ENCODE peak calls at places on chromosomes 12 and 14, in four cellular contexts. C is HepG2; V is CD4-positive, alpha-beta memory T cell; R is A549. X is an unnamed sample.
A peak's percentile ranks its signal among the peaks of the same experiment; 100 is the strongest.

GRCh38 chr12:110310754-110311153 is 29.7 kb downstream of the ATP2A2 start:
- DNase-seq in C (no peak), V (no peak), R (no peak), X (no peak)

GRCh38 chr14:56057071-56057865 is 60.9 kb upstream of the PELI2 start:
- DNase-seq in C (no peak), V (no peak), R (no peak), X (no peak)

GRCh38 chr12:12032260-12032761 is 38.4 kb upstream of the BCL2L14 start:
- DNase-seq in C (no peak), V (no peak), R (no peak), X (no peak)

GRCh38 chr14:69363055-69363454 is 35.0 kb downstream of the ERH start:
- DNase-seq in C (peak; percentile 6), V (no peak), R (no peak), X (peak; percentile 18)

GRCh38 chr12:78470354-78471195 is 394.0 kb upstream of the SYT1 start:
- DNase-seq in C (peak; percentile 27), V (no peak), R (peak; percentile 6), X (no peak)

GRCh38 chr12:643478-644292 is 19.6 kb downstream of the NINJ2 start:
- DNase-seq in C (no peak), V (no peak), R (no peak), X (no peak)

GRCh38 chr14:57845802-57846531 is 19.9 kb downstream of the SLC35F4 start:
- DNase-seq in C (no peak), V (no peak), R (no peak), X (no peak)

GRCh38 chr12:78392918-78393317 is 471.7 kb upstream of the SYT1 start:
- DNase-seq in C (no peak), V (no peak), R (no peak), X (no peak)

GRCh38 chr12:62697893-62698292 is 231.3 kb downstream of the MON2 start:
- DNase-seq in C (no peak), V (no peak), R (no peak), X (no peak)

GRCh38 chr12:54287316-54288157 is 7.0 kb downstream of the HNRNPA1 start:
- DNase-seq in C (no peak), V (no peak), R (no peak), X (no peak)

GRCh38 chr14:104296388-104297312 is 158.3 kb downstream of the KIF26A start:
- DNase-seq in C (no peak), V (no peak), R (no peak), X (no peak)

GRCh38 chr12:62758216-62758615 is 176.7 kb downstream of the PPM1H start:
- DNase-seq in C (no peak), V (no peak), R (no peak), X (no peak)

GRCh38 chr14:64363265-64363840 is 24.8 kb upstream of the MTHFD1 start:
- DNase-seq in C (no peak), V (no peak), R (no peak), X (no peak)

GRCh38 chr12:32418903-32419519 is 19.7 kb downstream of the FGD4 start:
- DNase-seq in C (no peak), V (no peak), R (no peak), X (no peak)

DNA sequence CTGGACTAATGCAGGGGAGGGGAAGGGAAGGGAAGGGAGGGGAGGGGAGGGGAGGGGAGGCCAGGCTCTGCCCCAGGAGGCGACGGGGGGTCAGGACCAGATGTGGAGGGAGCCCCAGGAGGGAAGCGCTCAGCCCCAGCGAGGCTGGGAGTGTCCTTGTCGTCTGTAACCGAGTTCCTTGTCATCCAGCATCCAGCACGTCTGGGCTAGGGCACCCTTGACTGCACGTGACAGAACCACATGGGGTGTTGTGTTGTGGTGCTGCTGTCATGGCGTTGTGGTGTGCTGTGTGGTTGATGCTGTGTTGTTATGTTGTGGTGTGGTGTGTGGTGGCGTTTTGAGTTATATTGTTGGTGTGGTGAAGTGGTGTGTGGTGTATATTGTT is 28.4 kb upstream of the SFSWAP start:
- DNase-seq in C (no peak), V (peak; percentile 7), R (no peak), X (no peak)
- H3K4me3 ChIP-seq in C (no peak overlapping the region), V (no peak overlapping the region), R (no peak overlapping the region), X (no peak overlapping the region)

DNA sequence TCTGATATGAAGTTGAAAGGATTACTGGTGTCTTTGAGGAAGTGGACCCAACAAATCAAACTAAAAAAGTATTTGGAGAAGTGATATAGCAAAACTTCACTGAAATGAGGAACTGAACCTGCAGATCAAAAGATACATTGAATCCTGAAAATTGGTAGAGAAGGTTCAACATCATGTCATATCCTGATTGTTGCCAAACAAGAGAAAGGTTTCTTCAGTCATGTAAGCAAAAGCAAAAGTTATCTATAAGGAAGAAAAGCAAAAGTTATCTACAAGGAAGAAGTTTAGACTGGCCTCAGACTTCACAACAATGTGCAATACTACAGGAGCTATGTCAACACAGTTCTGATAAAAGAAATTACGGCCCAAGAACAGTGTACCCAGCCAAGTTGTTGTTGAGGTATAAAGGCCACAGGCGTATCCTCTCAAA is 142.7 kb downstream of the RAD51B start:
- DNase-seq in C (no peak), V (no peak), R (no peak), X (no peak)
- H3K27ac ChIP-seq in C (no peak overlapping the region), V (no peak overlapping the region), R (peak overlapping the region; percentile 11), X (no peak overlapping the region)

GRCh38 chr12:68785823-68786222 is 22.2 kb upstream of the MDM2 start:
- DNase-seq in C (peak; percentile 36), V (no peak), R (no peak), X (no peak)
- H3K4me1 ChIP-seq in C (peaks cover 86% of the 10 kb centered on the region), V (no peaks in the 10 kb centered on the region), R (peaks cover 31% of the 10 kb centered on the region), X (no peaks in the 10 kb centered on the region)

DNA sequence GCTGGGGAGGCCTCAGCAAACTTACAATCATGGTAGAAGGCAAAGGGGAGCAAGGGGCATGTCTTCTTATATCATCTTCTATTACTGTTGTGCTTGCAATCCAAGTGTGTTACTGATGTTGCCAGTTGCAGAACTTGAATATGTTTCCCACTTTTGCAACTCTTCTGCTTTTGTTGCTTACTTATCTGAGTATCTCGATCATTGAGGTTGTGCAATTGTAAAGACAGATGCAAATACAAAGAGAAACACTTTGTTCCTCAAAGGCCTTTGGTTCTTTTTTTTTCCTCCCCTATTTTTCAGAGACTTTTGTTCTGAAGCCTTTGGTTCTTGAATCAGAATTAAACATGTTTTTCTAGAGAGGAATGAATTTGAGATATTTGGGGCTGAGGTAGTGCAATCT is 3.7 kb upstream of the COX8C start:
- DNase-seq in C (no peak), V (no peak), R (no peak), X (no peak)
- H3K4me3 ChIP-seq in C (no peak overlapping the region), V (no peak overlapping the region), R (no peak overlapping the region), X (no peak overlapping the region)

GRCh38 chr12:98344630-98345029 is 170.8 kb upstream of the TMPO start:
- DNase-seq in C (no peak), V (no peak), R (no peak), X (no peak)

GRCh38 chr12:98341021-98341420 is 174.4 kb upstream of the TMPO start:
- DNase-seq in C (no peak), V (no peak), R (no peak), X (no peak)

GRCh38 chr12:98344034-98344565 is 171.3 kb upstream of the TMPO start:
- DNase-seq in C (no peak), V (no peak), R (no peak), X (no peak)

GRCh38 chr12:98343002-98343567 is 172.3 kb upstream of the TMPO start:
- DNase-seq in C (no peak), V (no peak), R (no peak), X (no peak)

DNA sequence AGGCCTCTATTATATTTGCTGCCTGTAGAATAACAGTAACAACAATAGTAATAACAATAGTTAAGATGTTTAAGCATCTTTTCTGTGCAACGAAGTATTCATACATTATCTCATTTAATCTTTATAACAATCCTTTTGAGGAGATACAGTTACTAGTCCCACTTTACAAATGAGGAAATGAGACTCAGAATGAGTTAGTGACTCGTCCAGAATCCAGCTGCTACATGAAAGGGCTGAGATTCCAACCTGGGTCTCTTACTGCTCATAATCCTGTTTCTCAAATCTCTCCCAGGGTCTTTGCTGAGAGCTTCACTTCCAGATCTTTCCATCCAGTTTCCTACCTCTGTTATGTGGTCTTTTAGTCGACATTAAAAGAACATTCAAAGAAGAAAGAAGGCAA is 173.7 kb upstream of the TMPO start:
- DNase-seq in C (no peak), V (no peak), R (no peak), X (no peak)
- H3K27ac ChIP-seq in C (no peak overlapping the region), V (no peak overlapping the region), R (no peak overlapping the region), X (no peak overlapping the region)

GRCh38 chr14:43535231-43535838 is 971.7 kb downstream of the FSCB start:
- DNase-seq in C (no peak), V (no peak), R (no peak), X (no peak)
- H3K4me1 ChIP-seq in C (peaks cover 6% of the 10 kb centered on the region), V (no peaks in the 10 kb centered on the region), R (no peaks in the 10 kb centered on the region), X (no peaks in the 10 kb centered on the region)

GRCh38 chr12:88416786-88417185 is 163.5 kb downstream of the KITLG start:
- DNase-seq in C (no peak), V (no peak), R (no peak), X (no peak)
- H3K4me3 ChIP-seq in C (no peak overlapping the region), V (no peak overlapping the region), R (no peak overlapping the region), X (no peak overlapping the region)

GRCh38 chr12:24947541-24948451 is 1.1 kb downstream of the BCAT1 start:
- DNase-seq in C (no peak), V (no peak), R (no peak), X (no peak)
- H3K27ac ChIP-seq in C (peak overlapping the region; percentile 56), V (no peak overlapping the region), R (peak overlapping the region; percentile 75), X (peak overlapping the region; percentile 75)

GRCh38 chr14:95318870-95319311 is 817 bp downstream of the CLMN start:
- DNase-seq in C (no peak), V (no peak), R (no peak), X (no peak)

GRCh38 chr14:95318399-95318834 is 1.3 kb downstream of the CLMN start:
- DNase-seq in C (no peak), V (no peak), R (no peak), X (no peak)

GRCh38 chr14:95320076-95320895 is 578 bp upstream of the CLMN start:
- DNase-seq in C (no peak), V (no peak), R (no peak), X (no peak)

GRCh38 chr14:95317817-95318343 is 1.8 kb downstream of the CLMN start:
- DNase-seq in C (no peak), V (no peak), R (no peak), X (no peak)

DNA sequence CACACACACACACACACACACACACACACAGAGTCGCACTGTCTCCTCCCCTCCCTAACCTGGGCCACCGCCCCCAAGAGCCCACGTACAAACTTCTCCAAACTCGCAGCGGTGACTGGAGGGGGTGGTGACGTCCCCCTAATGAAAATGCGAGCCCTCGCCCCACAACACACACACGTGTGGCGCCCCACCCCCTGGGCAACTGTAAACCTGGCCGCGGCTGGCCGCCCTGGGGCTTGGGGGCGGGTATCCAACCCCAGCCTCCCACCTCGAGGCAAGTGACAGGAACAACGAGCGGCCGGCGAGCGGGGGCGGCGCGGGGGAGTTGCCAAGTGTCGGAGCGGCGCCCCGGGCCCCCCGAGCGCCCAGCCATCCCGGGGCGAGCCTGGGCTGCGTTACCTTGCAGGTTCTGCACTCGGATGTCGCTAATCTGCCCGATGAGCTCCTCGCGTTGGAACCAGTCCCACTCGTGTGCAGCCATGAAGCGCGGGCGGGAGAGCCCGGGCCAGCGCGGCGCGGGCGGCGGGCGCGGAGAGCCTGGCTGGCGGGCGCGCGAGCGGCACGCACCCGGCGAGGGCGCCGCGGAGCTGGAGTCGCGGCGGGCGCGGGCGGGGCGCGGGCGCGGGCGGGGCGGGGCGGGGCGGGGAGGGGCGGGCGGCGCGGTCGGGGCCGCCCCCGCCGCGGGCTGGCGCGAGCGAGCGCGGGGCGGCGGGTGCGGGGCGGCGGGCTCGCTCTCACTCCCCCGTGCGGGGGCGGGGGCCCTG is at the start of gene CLMN:
- DNase-seq in C (no peak), V (peak; percentile 38), R (peak; percentile 47), X (no peak)
- H3K4me1 ChIP-seq in C (peaks cover 69% of the 10 kb centered on the region), V (peaks cover 11% of the 10 kb centered on the region), R (peaks cover 50% of the 10 kb centered on the region), X (no peaks in the 10 kb centered on the region)

X was measured in iPS DF 6.9.